ENCODE peak calls at places on chromosome 15, in five cellular contexts. U is stomach, C is PC-3, H is pancreas, W is RWPE2. K is an unnamed sample. For H3K27me3, the result is how much of the 10 kb centered on the place peaks cover.

GRCh38 chr15:73368301-73369072 is at the start of gene HCN4:
- DNase-seq in U (no peak), C (no peak), H (no peak), W (no peak), K (no peak)

GRCh38 chr15:96121066-96121465 is 209.4 kb upstream of the NR2F2 start:
- DNase-seq in U (no peak), C (no peak), H (no peak), W (no peak), K (no peak)

GRCh38 chr15:65801229-65801813 is 9.2 kb upstream of the DENND4A start:
- DNase-seq in U (no peak), C (no peak), H (no peak), W (no peak), K (no peak)

GRCh38 chr15:63155486-63155885 is 1.8 kb downstream of the RPS27L start:
- DNase-seq in U (no peak), C (no peak), H (no peak), W (no peak), K (no peak)

GRCh38 chr15:89665449-89666146 is 10.3 kb upstream of the KIF7 start:
- DNase-seq in U (peak), C (peak), H (no peak), W (no peak), K (peak)

GRCh38 chr15:63322541-63322940 is 45.1 kb downstream of the APH1B start:
- DNase-seq in U (no peak), C (no peak), H (no peak), W (no peak), K (no peak)

GRCh38 chr15:80234883-80235282 is 17.1 kb downstream of the CTXND1 start:
- DNase-seq in U (peak), C (peak), H (no peak), W (no peak), K (peak)

GRCh38 chr15:80512729-80513670 is 108.8 kb downstream of the ARNT2 start:
- DNase-seq in U (no peak), C (peak), H (no peak), W (no peak), K (peak)

GRCh38 chr15:39391230-39391629 is 189.6 kb upstream of the THBS1 start:
- DNase-seq in U (no peak), C (peak), H (no peak), W (peak), K (peak)

GRCh38 chr15:67765706-67766105 is 59.6 kb upstream of the SKOR1 start:
- DNase-seq in U (no peak), C (no peak), H (no peak), W (no peak), K (no peak)

GRCh38 chr15:52100807-52101206 is 11.8 kb downstream of the BCL2L10 start:
- DNase-seq in U (peak), C (peak), H (peak), W (peak), K (peak)

GRCh38 chr15:92624401-92624991 is 31.1 kb downstream of the FAM174B start:
- DNase-seq in U (peak), C (no peak), H (no peak), W (no peak), K (no peak)

GRCh38 chr15:68032672-68033071 is 21.4 kb upstream of the PIAS1 start:
- DNase-seq in U (no peak), C (no peak), H (no peak), W (no peak), K (no peak)

GRCh38 chr15:36884404-36885335 is 215.7 kb downstream of the MEIS2 start:
- DNase-seq in U (no peak), C (no peak), H (no peak), W (no peak), K (no peak)

GRCh38 chr15:32818758-32819405 is 101.1 kb downstream of the GREM1 start:
- DNase-seq in U (no peak), C (no peak), H (no peak), W (no peak), K (no peak)

GRCh38 chr15:79592126-79592525 is 160.0 kb downstream of the MINAR1 start:
- DNase-seq in U (no peak), C (no peak), H (no peak), W (no peak), K (no peak)

GRCh38 chr15:67146875-67147381 is 81.5 kb downstream of the SMAD3 start:
- DNase-seq in U (no peak), C (peak), H (no peak), W (peak), K (peak)

GRCh38 chr15:89068325-89068784 is 19.9 kb upstream of the ABHD2 start:
- DNase-seq in U (no peak), C (peak), H (peak), W (peak), K (peak)

GRCh38 chr15:33701304-33701696 is 267.0 kb upstream of the CHRM5 start:
- DNase-seq in U (no peak), C (peak), H (no peak), W (no peak), K (no peak)

GRCh38 chr15:71545923-71546322 is 264.4 kb upstream of the NR2E3 start:
- DNase-seq in U (no peak), C (peak), H (no peak), W (no peak), K (peak)

GRCh38 chr15:99421758-99422157 is 144.0 kb upstream of the MEF2A start:
- DNase-seq in U (no peak), C (no peak), H (no peak), W (no peak), K (no peak)

GRCh38 chr15:38758001-38758400 is 193.4 kb upstream of the RASGRP1 start:
- DNase-seq in U (no peak), C (peak), H (no peak), W (no peak), K (no peak)

GRCh38 chr15:70308011-70308761 is 210.5 kb upstream of the TLE3 start:
- DNase-seq in U (no peak), C (no peak), H (no peak), W (no peak), K (no peak)

GRCh38 chr15:52689562-52689961 is 10.4 kb upstream of the ATOSA start:
- DNase-seq in U (no peak), C (no peak), H (no peak), W (no peak), K (no peak)

GRCh38 chr15:39497016-39497758 is 83.7 kb upstream of the THBS1 start:
- DNase-seq in U (no peak), C (no peak), H (no peak), W (no peak), K (no peak)

GRCh38 chr15:81091889-81092558 is 42.0 kb upstream of the CFAP161 start:
- DNase-seq in U (no peak), C (peak), H (peak), W (no peak), K (peak)

GRCh38 chr15:42456971-42457370 is 34.0 kb downstream of the ZNF106 start:
- DNase-seq in U (no peak), C (no peak), H (no peak), W (no peak), K (no peak)

GRCh38 chr15:54298396-54298795 is 320.2 kb downstream of the UNC13C start:
- DNase-seq in U (no peak), C (no peak), H (no peak), W (no peak), K (no peak)
- H3K4me3 ChIP-seq in U (no peak), C (no peak), H (no peak), W (no peak), K (no peak)

DNA sequence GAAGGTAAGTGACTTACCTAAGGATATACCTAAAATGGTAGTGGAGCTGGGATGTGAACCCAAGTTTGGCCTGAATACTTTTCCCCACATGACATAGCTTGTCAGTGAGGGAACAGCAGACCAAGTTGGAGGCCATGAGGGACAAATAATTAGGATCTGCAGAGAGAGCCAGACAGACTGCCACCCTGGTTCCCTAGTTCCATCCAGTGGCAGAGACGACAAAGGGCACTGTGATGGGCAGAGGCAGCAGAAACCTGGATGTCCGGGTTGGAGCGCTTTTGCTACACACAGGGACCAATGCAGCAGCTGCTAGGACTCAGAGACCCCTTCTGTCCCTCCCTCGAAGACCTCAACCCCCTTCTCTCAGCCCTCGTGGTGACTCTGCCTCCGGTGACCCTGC is 1.2 kb downstream of the CPLX3 start:
- DNase-seq in U (no peak), C (no peak), H (no peak), W (no peak), K (no peak)
- H3K27me3 ChIP-seq in U (under half), C (under half), H (under half), W (under half), K (under half)

DNA sequence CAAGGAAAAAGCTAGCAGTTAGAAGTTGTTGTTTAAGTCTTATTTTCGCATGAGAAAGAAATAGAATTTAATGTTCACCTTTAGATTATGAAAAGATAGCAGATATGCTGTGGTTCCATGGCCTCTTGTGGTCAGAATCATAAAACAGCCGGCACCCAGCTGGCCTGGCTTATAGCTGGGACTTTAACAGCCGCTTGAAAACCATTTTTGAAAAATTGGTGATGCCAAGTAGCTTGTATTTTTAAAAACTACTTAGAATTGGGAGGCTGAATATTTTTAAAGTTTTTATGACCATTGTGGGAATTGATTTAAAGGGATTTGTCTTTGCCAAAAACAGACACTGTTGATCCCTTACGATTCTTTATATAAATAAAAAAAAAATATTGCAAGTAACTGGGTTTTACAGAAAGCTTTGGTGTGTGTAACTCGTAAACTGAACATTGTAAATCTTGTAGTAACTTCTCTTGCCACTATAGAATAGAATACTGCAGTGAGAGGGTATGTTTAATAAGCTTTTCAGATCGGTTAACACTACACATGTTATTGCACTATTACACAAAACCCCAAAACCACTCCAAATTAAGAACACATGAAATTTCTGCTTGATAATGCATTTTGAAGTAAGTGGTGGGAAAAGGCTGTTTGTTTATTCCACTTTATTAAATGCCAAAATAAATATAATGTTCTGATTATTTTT is 6.6 kb downstream of the ARRDC4 start:
- DNase-seq in U (no peak), C (no peak), H (no peak), W (no peak), K (no peak)
- TF ChIP-seq CTCF in U (no peak), C (no peak), H (no peak), W (no peak), K (no peak)

DNA sequence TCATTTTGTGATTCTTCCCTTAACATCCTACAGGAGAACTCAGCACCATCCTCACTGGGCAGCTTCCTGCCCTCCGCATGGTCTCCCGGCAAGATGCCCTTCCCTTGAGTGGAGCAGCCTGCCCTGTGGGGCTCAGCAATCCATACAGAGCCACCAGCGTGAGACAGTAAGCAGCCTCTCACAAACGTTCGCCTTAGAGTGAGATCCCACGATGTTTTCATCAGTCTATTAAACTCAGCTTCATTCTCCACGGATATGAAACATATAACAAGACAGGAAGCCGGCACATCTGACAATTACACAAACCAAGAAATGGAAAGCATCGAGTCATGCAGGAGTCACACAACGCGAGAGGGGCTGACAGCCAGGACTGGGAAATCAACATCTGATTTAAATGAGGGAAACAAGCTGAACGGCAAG is 272.2 kb downstream of the OCA2 start:
- DNase-seq in U (no peak), C (peak), H (no peak), W (no peak), K (peak)
- H3K4me3 ChIP-seq in U (no peak), C (no peak), H (no peak), W (no peak), K (no peak)

GRCh38 chr15:98294126-98294525 is 333.6 kb downstream of the ARRDC4 start:
- DNase-seq in U (no peak), C (no peak), H (no peak), W (no peak), K (no peak)

GRCh38 chr15:98289747-98290146 is 329.2 kb downstream of the ARRDC4 start:
- DNase-seq in U (no peak), C (no peak), H (no peak), W (no peak), K (no peak)

GRCh38 chr15:98296653-98297052 is 336.1 kb downstream of the ARRDC4 start:
- DNase-seq in U (no peak), C (no peak), H (no peak), W (no peak), K (peak)

GRCh38 chr15:98288091-98288590 is 327.6 kb downstream of the ARRDC4 start:
- DNase-seq in U (no peak), C (no peak), H (no peak), W (no peak), K (no peak)

GRCh38 chr15:98292442-98293240 is 332.1 kb downstream of the ARRDC4 start:
- DNase-seq in U (peak), C (peak), H (peak), W (no peak), K (peak)
- H3K27me3 ChIP-seq in U (under half), C (half or more), H (under half), W (under half), K (under half)